ENCODE peak calls at places on chromosome 17, in six cellular contexts. Z is hepatocyte, M is thoracic aorta, H is neural progenitor cell, A is tibial nerve, D is sigmoid colon. R is an unnamed sample.

GRCh38 chr17:37386462-37386861 is 10.7 kb downstream of the C17orf78 start:
- DNase-seq in H (no peak), Z (no peak), D (no peak), A (no peak), M (no peak), R (no peak)

GRCh38 chr17:35241520-35241919 is 1.4 kb upstream of the SLFN5 start:
- DNase-seq in Z (no peak), A (no peak), H (no peak), D (no peak), M (no peak), R (no peak)

GRCh38 chr17:60077226-60077625 is 1.5 kb downstream of the HEATR6 start:
- DNase-seq in A (no peak), M (no peak), Z (no peak), H (peak), D (no peak), R (no peak)

GRCh38 chr17:76262732-76263344 is 2.3 kb upstream of the UBALD2 start:
- DNase-seq in D (no peak), A (no peak), Z (peak), M (no peak), H (no peak), R (no peak)

GRCh38 chr17:72502940-72503341 is 382.1 kb downstream of the SOX9 start:
- DNase-seq in A (no peak), M (no peak), D (no peak), H (no peak), Z (no peak), R (no peak)

GRCh38 chr17:7294614-7295153 is at the start of gene YBX2:
- DNase-seq in Z (peak), M (no peak), H (peak), A (no peak), D (no peak), R (no peak)

GRCh38 chr17:79589669-79590270 is 21.1 kb downstream of the RBFOX3 start:
- DNase-seq in D (no peak), Z (no peak), A (no peak), H (no peak), M (no peak), R (no peak)

GRCh38 chr17:63545302-63545928 is 4.9 kb upstream of the DCAF7 start:
- DNase-seq in A (no peak), Z (peak), D (no peak), M (no peak), H (no peak), R (no peak)

GRCh38 chr17:57662644-57663308 is 82.3 kb downstream of the CCDC182 start:
- DNase-seq in H (peak), M (peak), A (peak), D (peak), Z (peak), R (no peak)

GRCh38 chr17:75549246-75550138 is 24.0 kb downstream of the LLGL2 start:
- DNase-seq in A (no peak), Z (peak), D (no peak), H (peak), M (no peak), R (no peak)

GRCh38 chr17:75033346-75034235 is 13.2 kb downstream of the ATP5PD start:
- DNase-seq in D (peak), H (peak), A (peak), Z (peak), M (peak), R (peak)

GRCh38 chr17:8674344-8675305 is 44.1 kb upstream of the MYH10 start:
- DNase-seq in H (no peak), A (no peak), M (peak), D (peak), Z (no peak), R (no peak)

GRCh38 chr17:75827291-75828050 is 16.7 kb downstream of the UNC13D start:
- DNase-seq in A (peak), D (peak), Z (peak), M (no peak), H (peak), R (no peak)

GRCh38 chr17:35554668-35555067 is 6.0 kb downstream of the SLFN14 start:
- DNase-seq in D (no peak), H (no peak), A (no peak), Z (no peak), M (no peak), R (peak)

GRCh38 chr17:65170839-65171238 is 33.7 kb downstream of the RGS9 start:
- DNase-seq in M (no peak), A (no peak), H (no peak), Z (no peak), D (no peak), R (no peak)

GRCh38 chr17:12648498-12648897 is 17.2 kb upstream of the MYOCD start:
- DNase-seq in Z (no peak), M (no peak), H (no peak), D (no peak), A (no peak), R (no peak)

GRCh38 chr17:56064506-56064905 is 88.8 kb upstream of the ANKFN1 start:
- DNase-seq in A (no peak), H (peak), D (no peak), M (no peak), Z (no peak), R (no peak)

GRCh38 chr17:75994802-75995350 is 5.8 kb upstream of the CDK3 start:
- DNase-seq in Z (no peak), A (no peak), D (no peak), M (no peak), H (no peak), R (no peak)

GRCh38 chr17:62033317-62033716 is 31.8 kb downstream of the MED13 start:
- DNase-seq in H (no peak), D (no peak), M (no peak), Z (no peak), A (no peak), R (no peak)

GRCh38 chr17:65797809-65798208 is 236.4 kb upstream of the AXIN2 start:
- DNase-seq in H (peak), M (no peak), A (no peak), Z (no peak), D (no peak), R (no peak)

GRCh38 chr17:45110676-45111611 is 21.4 kb downstream of the PLCD3 start:
- DNase-seq in A (no peak), D (peak), M (no peak), Z (no peak), H (no peak), R (no peak)

GRCh38 chr17:7881655-7882054 is 6.9 kb upstream of the CHD3 start:
- DNase-seq in M (no peak), A (no peak), D (no peak), H (no peak), Z (peak), R (peak)

GRCh38 chr17:18920911-18921441 is 31.0 kb upstream of the SLC5A10 start:
- DNase-seq in A (no peak), H (no peak), M (no peak), Z (no peak), D (no peak), R (no peak)

GRCh38 chr17:80414508-80414802 is 512 bp upstream of the ENDOV start:
- DNase-seq in H (no peak), M (no peak), A (no peak), Z (peak), D (no peak), R (no peak)

GRCh38 chr17:62911106-62911505 is 54.9 kb upstream of the TANC2 start:
- DNase-seq in H (no peak), A (no peak), D (no peak), Z (no peak), M (no peak), R (peak)

GRCh38 chr17:77453613-77454559 is 313.1 kb downstream of the SEC14L1 start:
- DNase-seq in A (no peak), Z (peak), D (no peak), M (no peak), H (no peak), R (no peak)

GRCh38 chr17:46264456-46265198 is 30.3 kb upstream of the LRRC37A start:
- DNase-seq in M (no peak), Z (peak), H (no peak), A (no peak), D (no peak), R (no peak)

GRCh38 chr17:31787082-31787481 is 72.0 kb downstream of the COPRS start:
- DNase-seq in Z (no peak), M (no peak), H (no peak), A (no peak), D (no peak), R (no peak)

GRCh38 chr17:50460831-50461526 is 7.7 kb downstream of the CHAD start:
- DNase-seq in H (no peak), Z (no peak), A (no peak), M (no peak), D (peak), R (no peak)

GRCh38 chr17:64343833-64344637 is 46.6 kb downstream of the PECAM1 start:
- DNase-seq in Z (peak), M (no peak), D (peak), H (peak), A (no peak), R (no peak)

GRCh38 chr17:54971147-54971546 is 2.6 kb downstream of the STXBP4 start:
- DNase-seq in A (no peak), D (no peak), Z (no peak), H (no peak), M (no peak), R (no peak)

GRCh38 chr17:32519769-32520701 is 33.2 kb downstream of the CDK5R1 start:
- DNase-seq in A (no peak), Z (peak), H (peak), M (no peak), D (peak), R (no peak)

GRCh38 chr17:69331746-69332145 is 4.8 kb upstream of the ABCA5 start:
- DNase-seq in Z (no peak), D (no peak), M (no peak), A (no peak), H (no peak), R (no peak)

GRCh38 chr17:69325518-69326301 is 1.2 kb downstream of the ABCA5 start:
- DNase-seq in H (peak), D (no peak), A (no peak), M (no peak), Z (peak), R (no peak)

GRCh38 chr17:69323806-69324205 is 3.1 kb downstream of the ABCA5 start:
- DNase-seq in Z (no peak), A (no peak), D (no peak), M (no peak), H (no peak), R (no peak)

GRCh38 chr17:69326302-69327059 is 452 bp downstream of the ABCA5 start:
- DNase-seq in M (peak), Z (peak), H (no peak), D (no peak), A (no peak), R (no peak)

DNA sequence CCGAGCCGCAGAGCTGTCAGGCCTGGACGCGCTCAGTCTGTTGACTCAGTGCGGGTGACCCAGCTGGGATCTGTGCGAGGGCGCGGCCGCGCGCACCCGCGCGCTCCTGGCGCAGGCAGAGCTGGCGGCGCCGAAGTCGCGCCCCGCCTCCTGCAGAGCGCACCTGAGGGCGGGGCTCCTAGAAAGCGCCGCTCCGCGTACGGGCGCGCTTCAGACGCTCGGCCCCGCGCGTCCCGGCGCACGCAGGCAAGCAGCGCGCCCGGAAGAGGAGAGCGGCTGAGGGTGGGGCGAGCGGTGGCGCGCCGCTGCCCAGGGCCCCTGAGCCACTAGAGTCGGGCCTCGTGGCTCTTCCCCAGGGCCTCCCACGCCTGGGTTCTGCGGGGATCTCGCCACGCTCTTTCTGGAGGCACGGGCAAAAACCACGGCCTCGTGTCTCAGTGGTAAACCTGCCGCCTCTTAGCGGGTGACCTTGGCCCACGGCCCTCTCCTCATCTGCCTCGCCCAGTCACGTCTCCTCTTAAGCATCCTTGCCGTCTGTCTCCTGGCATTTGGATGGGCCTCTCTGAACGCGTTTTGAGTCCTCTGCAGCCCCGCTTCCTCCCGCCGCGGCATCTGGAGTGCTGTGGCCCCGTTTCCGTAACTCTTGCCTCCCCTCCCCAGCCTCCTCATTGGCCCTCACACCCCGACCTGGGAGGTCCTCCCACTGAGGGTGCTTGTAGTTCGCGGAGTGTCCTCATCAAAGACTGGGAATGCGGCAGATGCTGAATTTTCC is at the start of gene ABCA5:
- DNase-seq in A (peak), H (peak), Z (peak), M (peak), D (peak), R (peak)
- H3K27ac ChIP-seq in A (peak), H (no peak), Z (peak), M (peak), D (peak), R (peak)

GRCh38 chr17:43019418-43019817 is 2.8 kb downstream of the VAT1 start:
- DNase-seq in D (no peak), H (no peak), M (no peak), A (no peak), Z (no peak), R (no peak)

GRCh38 chr17:43020789-43021738 is 1.1 kb downstream of the VAT1 start:
- DNase-seq in D (peak), A (peak), M (no peak), H (peak), Z (peak), R (peak)

GRCh38 chr17:43021739-43022512 is at the start of gene VAT1:
- DNase-seq in Z (peak), A (peak), D (peak), M (no peak), H (peak), R (no peak)

GRCh38 chr17:43018932-43019331 is 3.3 kb downstream of the VAT1 start:
- DNase-seq in A (no peak), H (no peak), Z (no peak), M (no peak), D (no peak), R (no peak)

DNA sequence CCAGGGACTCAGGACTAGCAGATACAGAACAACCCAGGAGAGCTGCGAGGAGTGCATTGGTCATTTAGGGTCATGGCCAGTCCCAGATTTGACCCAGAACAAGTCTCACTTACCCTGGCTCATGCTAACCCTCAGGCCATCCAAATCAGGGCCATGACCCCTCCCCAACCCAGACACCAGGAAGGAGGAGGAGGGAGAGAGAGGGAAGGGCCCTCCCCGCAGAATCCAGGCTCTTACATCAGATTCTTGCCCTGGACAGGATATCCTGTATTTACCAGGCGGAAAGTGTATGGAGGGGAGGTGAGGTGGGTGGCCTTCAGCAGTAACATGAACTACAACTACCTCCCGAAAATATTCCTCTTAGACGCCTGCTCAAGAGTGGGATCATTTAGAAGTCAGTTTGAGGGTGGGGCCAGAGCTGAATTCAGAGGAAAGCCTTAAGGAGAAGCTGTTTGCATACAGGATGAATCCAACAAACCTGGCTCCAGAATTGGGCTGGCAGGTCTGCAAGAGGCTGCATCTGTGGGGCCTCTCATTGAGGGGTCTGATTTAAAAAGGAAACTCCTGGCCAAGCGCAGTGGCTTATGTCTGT is 2.1 kb downstream of the VAT1 start:
- DNase-seq in A (no peak), H (no peak), D (no peak), Z (no peak), M (no peak), R (no peak)
- H3K27ac ChIP-seq in A (peak), H (no peak), D (peak), Z (peak), M (peak), R (peak)

DNA sequence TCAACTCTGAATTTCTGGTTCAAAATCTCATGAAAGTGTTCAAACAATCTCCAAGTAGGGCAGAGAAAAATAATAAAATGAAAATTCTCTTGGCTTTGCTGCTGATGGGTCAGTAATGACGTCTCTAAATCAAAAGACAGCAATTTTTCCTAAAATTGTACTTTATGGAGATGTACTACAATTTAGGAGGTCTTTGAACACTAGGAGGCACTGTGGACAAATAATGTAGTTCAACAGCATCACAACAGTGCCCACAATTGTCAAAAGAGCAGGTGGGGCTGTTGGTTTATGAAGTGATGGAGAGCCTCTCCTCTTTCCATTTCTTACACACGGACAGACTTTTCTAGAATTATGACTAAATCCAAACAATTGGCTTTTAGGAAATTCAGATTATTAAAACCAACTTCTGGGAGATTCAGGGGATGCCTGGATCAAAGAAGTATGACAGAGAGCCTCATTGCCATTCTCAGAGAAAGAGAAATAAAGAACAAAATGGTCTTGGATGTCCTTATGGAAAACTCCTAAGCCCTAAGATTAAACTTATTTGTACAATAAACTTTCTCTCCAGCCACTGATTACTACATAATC is 23.8 kb downstream of the EZH1 start:
- DNase-seq in D (no peak), H (peak), M (no peak), A (no peak), Z (peak), R (no peak)
- H3K27ac ChIP-seq in D (no peak), H (no peak), M (no peak), A (no peak), Z (no peak), R (no peak)

GRCh38 chr17:3722716-3723115 is 987 bp upstream of the HASPIN start:
- DNase-seq in A (no peak), M (no peak), D (no peak), Z (no peak), H (no peak), R (no peak)

GRCh38 chr17:3715296-3715695 is 8.4 kb upstream of the HASPIN start:
- DNase-seq in A (no peak), M (no peak), D (no peak), H (no peak), Z (no peak), R (no peak)

GRCh38 chr17:3723188-3723555 is 531 bp upstream of the HASPIN start:
- DNase-seq in H (no peak), D (no peak), Z (no peak), M (no peak), A (no peak), R (no peak)

GRCh38 chr17:3718251-3718650 is 5.5 kb upstream of the HASPIN start:
- DNase-seq in H (no peak), M (no peak), A (no peak), D (no peak), Z (no peak), R (no peak)

GRCh38 chr17:3719265-3719664 is 4.4 kb upstream of the HASPIN start:
- DNase-seq in Z (no peak), A (no peak), D (no peak), M (no peak), H (no peak), R (no peak)
- H3K27ac ChIP-seq in Z (peak), A (no peak), D (no peak), M (no peak), H (no peak), R (peak)

R was measured in vagina.